ENCODE peak calls at places on chromosome 1, in four cellular contexts. S, N, X and J are unnamed samples.

GRCh38 chr1:69787151-69787550 is 219.4 kb downstream of the LRRC7 start:
- DNase-seq in S (no peak), N (no peak), X (no peak), J (peak; percentile 4)

GRCh38 chr1:172286629-172287076 is 133.8 kb upstream of the C1orf105 start:
- DNase-seq in S (peak; percentile 69), N (no peak), X (no peak), J (no peak)

GRCh38 chr1:25217015-25217414 is 15.3 kb downstream of the SYF2 start:
- DNase-seq in S (no peak), N (no peak), X (no peak), J (no peak)

GRCh38 chr1:95084317-95085176 is 11.8 kb upstream of the ALG14 start:
- DNase-seq in S (peak; percentile 77), N (no peak), X (no peak), J (peak; percentile 13)

GRCh38 chr1:202505356-202505755 is 156.9 kb downstream of the PPP1R12B start:
- DNase-seq in S (no peak), N (no peak), X (no peak), J (no peak)

GRCh38 chr1:232291258-232291657 is 338.7 kb downstream of the SIPA1L2 start:
- DNase-seq in S (no peak), N (no peak), X (no peak), J (no peak)

GRCh38 chr1:159141584-159142518 is 29.6 kb upstream of the CADM3 start:
- DNase-seq in S (peak; percentile 52), N (no peak), X (no peak), J (peak; percentile 27)

GRCh38 chr1:230753586-230754251 is 6.5 kb downstream of the CAPN9 start:
- DNase-seq in S (no peak), N (peak; percentile 74), X (peak; percentile 59), J (peak; percentile 59)

GRCh38 chr1:225965231-225965630 is 24.2 kb upstream of the LEFTY2 start:
- DNase-seq in S (no peak), N (no peak), X (no peak), J (no peak)

GRCh38 chr1:227753999-227754764 is 18.9 kb downstream of the SNAP47 start:
- DNase-seq in S (peak; percentile 35), N (no peak), X (peak; percentile 53), J (no peak)

GRCh38 chr1:164155337-164155850 is 403.6 kb upstream of the PBX1 start:
- DNase-seq in S (no peak), N (no peak), X (no peak), J (no peak)

GRCh38 chr1:17700363-17700762 is 54.8 kb upstream of the ACTL8 start:
- DNase-seq in S (no peak), N (no peak), X (no peak), J (peak; percentile 28)

GRCh38 chr1:182615468-182616129 is 11.4 kb upstream of the RGS16 start:
- DNase-seq in S (no peak), N (no peak), X (peak; percentile 50), J (no peak)

GRCh38 chr1:10788592-10789006 is 7.8 kb downstream of the CASZ1 start:
- DNase-seq in S (peak; percentile 21), N (peak; percentile 70), X (no peak), J (peak; percentile 44)

GRCh38 chr1:234709473-234710279 is 99.7 kb upstream of the IRF2BP2 start:
- DNase-seq in S (no peak), N (no peak), X (no peak), J (no peak)

GRCh38 chr1:111249960-111250359 is 22.4 kb downstream of the CHI3L2 start:
- DNase-seq in S (no peak), N (no peak), X (no peak), J (no peak)

GRCh38 chr1:173107696-173108095 is 57.0 kb upstream of the TNFSF18 start:
- DNase-seq in S (no peak), N (no peak), X (no peak), J (no peak)

GRCh38 chr1:115329965-115330364 is 8.1 kb downstream of the NGF start:
- DNase-seq in S (peak; percentile 29), N (no peak), X (no peak), J (no peak)

GRCh38 chr1:115327270-115327669 is 10.8 kb downstream of the NGF start:
- DNase-seq in S (no peak), N (no peak), X (no peak), J (no peak)

GRCh38 chr1:115331531-115332331 is 6.3 kb downstream of the NGF start:
- DNase-seq in S (no peak), N (no peak), X (no peak), J (no peak)

GRCh38 chr1:115332813-115333608 is 5.0 kb downstream of the NGF start:
- DNase-seq in S (no peak), N (no peak), X (no peak), J (no peak)

GRCh38 chr1:115330480-115331013 is 7.5 kb downstream of the NGF start:
- DNase-seq in S (peak; percentile 62), N (no peak), X (no peak), J (no peak)
- TF ChIP-seq CTCF in S (peak; percentile 39), N (no peak), X (no peak), J (no peak)

GRCh38 chr1:237211031-237211430 is 169.0 kb downstream of the RYR2 start:
- DNase-seq in S (no peak), N (no peak), X (no peak), J (no peak)

GRCh38 chr1:237205400-237206064 is 163.5 kb downstream of the RYR2 start:
- DNase-seq in S (no peak), N (no peak), X (peak; percentile 73), J (no peak)

GRCh38 chr1:237204841-237205240 is 162.9 kb downstream of the RYR2 start:
- DNase-seq in S (no peak), N (no peak), X (no peak), J (no peak)

GRCh38 chr1:237201155-237201554 is 159.2 kb downstream of the RYR2 start:
- DNase-seq in S (no peak), N (no peak), X (no peak), J (no peak)

GRCh38 chr1:237206065-237206414 is 164.1 kb downstream of the RYR2 start:
- DNase-seq in S (no peak), N (no peak), X (no peak), J (no peak)
- TF ChIP-seq CTCF in S (no peak), N (no peak), X (no peak), J (no peak)

DNA sequence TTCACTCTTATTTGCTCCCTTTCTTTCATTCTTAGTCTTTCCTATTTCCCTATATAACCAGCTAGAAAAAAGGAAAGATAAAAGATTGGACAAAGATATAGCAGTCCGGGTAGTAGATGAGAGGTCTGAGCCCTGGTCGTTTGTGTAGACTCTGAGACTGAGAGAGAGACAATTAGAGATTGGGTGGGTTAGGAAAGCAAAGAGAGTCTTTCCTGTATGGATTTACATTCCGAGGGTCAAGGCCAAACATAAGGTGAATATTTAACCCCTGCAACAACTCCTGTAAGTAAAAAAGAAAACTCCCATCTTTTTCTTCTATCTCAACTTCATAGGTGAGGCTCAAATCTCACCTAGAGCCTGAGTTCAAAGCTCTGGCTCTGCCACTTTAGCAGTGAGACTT is 218.0 kb upstream of the FGGY start:
- DNase-seq in S (no peak), N (no peak), X (no peak), J (no peak)
- TF ChIP-seq CTCF in S (no peak), N (no peak), X (no peak), J (no peak)

GRCh38 chr1:73100216-73100615 is 817.9 kb upstream of the NEGR1 start:
- DNase-seq in S (peak; percentile 42), N (no peak), X (no peak), J (no peak)
- TF ChIP-seq CTCF in S (peak; percentile 55), N (no peak), X (no peak), J (no peak)

GRCh38 chr1:66752000-66752592 is at the start of gene DYNLT5:
- DNase-seq in S (no peak), N (peak; percentile 32), X (peak; percentile 16), J (peak; percentile 75)
- TF ChIP-seq CTCF in S (no peak), N (no peak), X (no peak), J (no peak)

DNA sequence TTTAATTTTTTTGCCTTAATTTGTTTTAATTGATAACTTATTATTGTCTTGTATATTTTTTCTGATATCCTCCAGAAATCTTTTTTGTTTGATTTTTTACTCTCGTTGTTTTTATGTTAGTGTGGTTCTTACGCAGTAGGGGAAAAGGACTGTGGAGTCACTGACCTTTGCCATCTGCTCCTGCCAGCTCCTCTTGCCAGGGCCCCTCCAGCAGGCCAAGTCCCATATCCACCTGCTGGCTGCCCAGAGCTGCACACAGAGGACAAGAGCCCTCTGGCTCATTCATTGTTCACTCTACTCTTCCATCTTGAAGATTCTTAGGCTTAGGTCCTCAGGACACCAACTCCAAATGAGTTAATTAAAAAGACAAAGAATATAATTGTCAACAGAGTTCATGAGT is 316.4 kb upstream of the DUSP10 start:
- DNase-seq in S (no peak), N (no peak), X (no peak), J (no peak)
- TF ChIP-seq CTCF in S (no peak), N (no peak), X (no peak), J (no peak)

GRCh38 chr1:175343945-175344344 is 151.4 kb upstream of the KIAA0040 start:
- DNase-seq in S (no peak), N (no peak), X (no peak), J (no peak)

GRCh38 chr1:175341631-175342429 is 149.3 kb upstream of the KIAA0040 start:
- DNase-seq in S (no peak), N (no peak), X (no peak), J (no peak)

GRCh38 chr1:175338447-175339135 is 146.0 kb upstream of the KIAA0040 start:
- DNase-seq in S (peak; percentile 46), N (no peak), X (no peak), J (peak; percentile 64)
- TF ChIP-seq CTCF in S (peak; percentile 57), N (peak; percentile 18), X (no peak), J (peak; percentile 55)

DNA sequence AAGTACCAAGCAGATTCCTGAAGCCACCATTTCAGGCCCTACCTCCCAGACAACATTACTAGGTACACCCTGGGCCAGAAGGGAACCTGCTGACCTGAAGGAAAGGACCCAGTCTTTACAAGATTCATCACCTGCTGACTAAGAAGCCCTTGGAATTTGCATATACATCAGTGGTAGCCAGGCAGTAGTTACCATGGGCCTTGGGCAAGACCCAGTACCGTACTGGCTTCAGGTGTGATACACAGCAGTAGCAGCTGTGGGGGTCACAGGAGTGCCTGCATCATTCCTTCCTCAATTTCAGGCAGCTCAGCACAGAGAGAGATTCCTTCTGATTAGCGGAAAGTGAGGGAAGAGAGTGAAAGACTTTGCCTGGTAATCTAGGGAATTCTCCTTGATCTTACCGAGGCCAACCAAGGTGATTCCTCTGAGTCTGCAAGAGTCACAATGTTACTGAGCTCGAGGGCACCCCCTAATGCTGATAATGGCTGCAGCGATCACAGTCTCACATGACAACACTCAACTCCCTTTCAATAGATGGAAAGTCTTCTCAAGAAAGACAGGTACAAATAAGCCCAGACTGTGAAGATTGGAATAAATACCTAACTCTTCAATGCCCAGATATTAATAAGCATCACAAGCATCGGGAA is 22.0 kb upstream of the UHMK1 start:
- DNase-seq in S (no peak), N (no peak), X (no peak), J (no peak)
- TF ChIP-seq CTCF in S (no peak), N (no peak), X (no peak), J (no peak)

GRCh38 chr1:89996415-89997110 is 1.7 kb downstream of the ZNF326 start:
- DNase-seq in S (no peak), N (no peak), X (no peak), J (no peak)

GRCh38 chr1:89998306-89998705 is 3.4 kb downstream of the ZNF326 start:
- DNase-seq in S (no peak), N (no peak), X (no peak), J (no peak)

GRCh38 chr1:89999628-90000027 is 4.7 kb downstream of the ZNF326 start:
- DNase-seq in S (no peak), N (no peak), X (no peak), J (no peak)

GRCh38 chr1:89999208-89999607 is 4.3 kb downstream of the ZNF326 start:
- DNase-seq in S (no peak), N (no peak), X (no peak), J (no peak)

GRCh38 chr1:90000934-90001676 is 6.2 kb downstream of the ZNF326 start:
- DNase-seq in S (no peak), N (no peak), X (no peak), J (no peak)
- TF ChIP-seq CTCF in S (peak; percentile 50), N (no peak), X (no peak), J (no peak)